ENCODE peak calls at places on chromosome 5, in seven cellular contexts. L is H54; S is activated effector memory CD4-positive, alpha-beta T cell treated with Interleukin-2 at 50 U/mL for 16 hours; I is activated naive CD8-positive, alpha-beta T cell treated with anti-CD3 and anti-CD28 coated beads for 36 hours; W is AG10803; Q is HT-29; K is activated CD8-positive, alpha-beta memory T cell treated with anti-CD3 and anti-CD28 coated beads, Interleukin-2, amount 50 U/mL, for 48 hours. V is an unnamed sample.

GRCh38 chr5:145245354-145245753 is 589.8 kb downstream of the PRELID2 start:
- DNase-seq in S (no peak), W (peak), L (no peak), Q (no peak), K (no peak), I (no peak), V (no peak)

GRCh38 chr5:56264417-56265025 is 31.4 kb upstream of the ANKRD55 start:
- DNase-seq in Q (peak), L (peak), K (no peak), W (peak), I (no peak), S (no peak), V (peak)

GRCh38 chr5:142342128-142342981 is 17.5 kb upstream of the SPRY4 start:
- DNase-seq in L (no peak), S (no peak), Q (no peak), I (no peak), K (no peak), W (no peak), V (no peak)

GRCh38 chr5:54363669-54364068 is 53.3 kb upstream of the ARL15 start:
- DNase-seq in L (no peak), W (peak), S (no peak), Q (no peak), I (no peak), K (no peak), V (no peak)

GRCh38 chr5:54611290-54611951 is 93.9 kb downstream of the SNX18 start:
- DNase-seq in I (no peak), S (no peak), W (peak), Q (no peak), K (no peak), L (no peak), V (no peak)

GRCh38 chr5:36600847-36601527 is 5.4 kb upstream of the SLC1A3 start:
- DNase-seq in K (no peak), S (no peak), I (no peak), W (no peak), Q (no peak), L (no peak), V (peak)

GRCh38 chr5:137088175-137088574 is 411.0 kb downstream of the SPOCK1 start:
- DNase-seq in I (no peak), Q (no peak), S (no peak), K (no peak), L (no peak), W (no peak), V (no peak)

GRCh38 chr5:79329453-79329852 is 93.5 kb downstream of the JMY start:
- DNase-seq in S (no peak), I (no peak), K (no peak), Q (no peak), W (no peak), L (no peak), V (no peak)

GRCh38 chr5:96253140-96253539 is 179.9 kb downstream of the PCSK1 start:
- DNase-seq in W (no peak), Q (no peak), S (no peak), K (no peak), I (no peak), L (no peak), V (no peak)

GRCh38 chr5:102451082-102451481 is 47.7 kb downstream of the SLCO6A1 start:
- DNase-seq in S (no peak), W (no peak), Q (no peak), I (no peak), K (no peak), L (no peak), V (no peak)

GRCh38 chr5:142420521-142420920 is 95.7 kb upstream of the SPRY4 start:
- DNase-seq in L (no peak), K (no peak), Q (no peak), W (no peak), I (no peak), S (no peak), V (no peak)

GRCh38 chr5:448061-448765 is 5.2 kb downstream of the EXOC3 start:
- DNase-seq in S (no peak), Q (no peak), K (no peak), L (no peak), W (no peak), I (no peak), V (no peak)